ENCODE peak calls at places on chromosome 20, in eight cellular contexts. O is type B pancreatic cell; P is EH; X is activated CD4-positive, CD25-positive, alpha-beta regulatory T cell; T is transverse colon; K is iris pigment epithelial cell; C is omental fat pad; Q is NCI-H524. E is an unnamed sample.

GRCh38 chr20:9119776-9120175 is 50.9 kb downstream of the PLCB4 start:
- DNase-seq in O (no peak), P (peak), X (no peak), T (no peak), K (no peak), C (no peak), Q (peak), E (peak)

GRCh38 chr20:38108438-38109024 is 56.5 kb downstream of the TGM2 start:
- DNase-seq in O (no peak), P (peak), X (no peak), T (no peak), K (peak), C (no peak), Q (peak), E (peak)

GRCh38 chr20:35238746-35239145 is 12.3 kb downstream of the MMP24 start:
- DNase-seq in O (no peak), P (no peak), X (no peak), T (no peak), K (no peak), C (no peak), Q (no peak), E (no peak)

GRCh38 chr20:48070961-48071645 is 285.8 kb upstream of the SULF2 start:
- DNase-seq in O (no peak), P (peak), X (no peak), T (no peak), K (no peak), C (no peak), Q (peak), E (no peak)

GRCh38 chr20:23190557-23190956 is 104.4 kb upstream of the CD93 start:
- DNase-seq in O (no peak), P (peak), X (no peak), T (no peak), K (no peak), C (no peak), Q (no peak), E (no peak)

GRCh38 chr20:58636983-58637421 is 14.1 kb upstream of the STX16 start:
- DNase-seq in O (no peak), P (no peak), X (no peak), T (no peak), K (no peak), C (no peak), Q (no peak), E (no peak)

GRCh38 chr20:4633780-4634179 is 87.9 kb upstream of the PRND start:
- DNase-seq in O (no peak), P (peak), X (no peak), T (no peak), K (peak), C (no peak), Q (no peak), E (peak)

GRCh38 chr20:38805502-38805957 is at the start of gene PPP1R16B:
- DNase-seq in O (peak), P (peak), X (peak), T (peak), K (no peak), C (no peak), Q (peak), E (no peak)

GRCh38 chr20:44540834-44541233 is 19.0 kb upstream of the SERINC3 start:
- DNase-seq in O (no peak), P (peak), X (no peak), T (no peak), K (peak), C (no peak), Q (no peak), E (peak)

GRCh38 chr20:23061713-23062561 is 12.5 kb upstream of the THBD start:
- DNase-seq in O (no peak), P (peak), X (no peak), T (peak), K (peak), C (no peak), Q (no peak), E (peak)

GRCh38 chr20:62856931-62857619 is 4.5 kb downstream of the TCFL5 start:
- DNase-seq in O (no peak), P (no peak), X (no peak), T (no peak), K (no peak), C (no peak), Q (no peak), E (peak)

GRCh38 chr20:59772931-59773913 is 160.2 kb downstream of the SYCP2 start:
- DNase-seq in O (no peak), P (no peak), X (no peak), T (peak), K (no peak), C (no peak), Q (no peak), E (no peak)

GRCh38 chr20:36439040-36439730 is 102.1 kb upstream of the MYL9 start:
- DNase-seq in O (peak), P (peak), X (peak), T (peak), K (peak), C (peak), Q (peak), E (peak)

GRCh38 chr20:37396520-37397075 is 50.7 kb downstream of the SRC start:
- DNase-seq in O (peak), P (no peak), X (no peak), T (no peak), K (no peak), C (no peak), Q (peak), E (no peak)

GRCh38 chr20:50799890-50800550 is 5.2 kb downstream of the BCAS4 start:
- DNase-seq in O (no peak), P (no peak), X (no peak), T (no peak), K (no peak), C (no peak), Q (no peak), E (no peak)

GRCh38 chr20:36407196-36407733 is 101.1 kb downstream of the DLGAP4 start:
- DNase-seq in O (no peak), P (peak), X (no peak), T (no peak), K (peak), C (no peak), Q (no peak), E (peak)

E was measured in ELR.